ENCODE peak calls at places on chromosome 21, in eight cellular contexts. Z, S, O, L, V, J, B and G are unnamed samples.

GRCh38 chr21:23401278-23401677 is 2206.0 kb downstream of the MRPL39 start:
- DNase-seq in O (peak), J (no peak), L (no peak), B (no peak), Z (no peak), V (no peak), S (no peak), G (no peak)

GRCh38 chr21:36783612-36784383 is 84.9 kb downstream of the SIM2 start:
- DNase-seq in B (no peak), S (no peak), Z (peak), O (no peak), V (peak), L (no peak), J (peak), G (no peak)

GRCh38 chr21:31473685-31474345 is 129.8 kb upstream of the TIAM1 start:
- DNase-seq in S (no peak), V (no peak), B (no peak), L (no peak), Z (no peak), O (no peak), J (no peak), G (no peak)

GRCh38 chr21:35210093-35210492 is 161.0 kb upstream of the RUNX1 start:
- DNase-seq in L (no peak), O (no peak), B (no peak), Z (no peak), S (no peak), V (no peak), J (no peak), G (no peak)

GRCh38 chr21:38504056-38504455 is 5.8 kb upstream of the ERG start:
- DNase-seq in J (no peak), O (no peak), Z (no peak), V (no peak), B (no peak), S (no peak), L (no peak), G (no peak)

GRCh38 chr21:39373634-39374033 is 24.7 kb upstream of the HMGN1 start:
- DNase-seq in O (peak), Z (peak), L (no peak), J (peak), V (no peak), B (no peak), S (no peak), G (no peak)

GRCh38 chr21:38277501-38278111 is 20.8 kb downstream of the KCNJ15 start:
- DNase-seq in J (peak), S (no peak), L (no peak), O (no peak), V (peak), B (no peak), Z (peak), G (no peak)

GRCh38 chr21:43771199-43771675 is 4.9 kb downstream of the CSTB start:
- DNase-seq in B (no peak), L (no peak), J (no peak), S (no peak), Z (no peak), V (no peak), O (no peak), G (no peak)

GRCh38 chr21:33412832-33413519 is 9.8 kb downstream of the IFNGR2 start:
- DNase-seq in B (no peak), S (no peak), J (no peak), Z (no peak), L (peak), O (no peak), V (no peak), G (no peak)

DNA sequence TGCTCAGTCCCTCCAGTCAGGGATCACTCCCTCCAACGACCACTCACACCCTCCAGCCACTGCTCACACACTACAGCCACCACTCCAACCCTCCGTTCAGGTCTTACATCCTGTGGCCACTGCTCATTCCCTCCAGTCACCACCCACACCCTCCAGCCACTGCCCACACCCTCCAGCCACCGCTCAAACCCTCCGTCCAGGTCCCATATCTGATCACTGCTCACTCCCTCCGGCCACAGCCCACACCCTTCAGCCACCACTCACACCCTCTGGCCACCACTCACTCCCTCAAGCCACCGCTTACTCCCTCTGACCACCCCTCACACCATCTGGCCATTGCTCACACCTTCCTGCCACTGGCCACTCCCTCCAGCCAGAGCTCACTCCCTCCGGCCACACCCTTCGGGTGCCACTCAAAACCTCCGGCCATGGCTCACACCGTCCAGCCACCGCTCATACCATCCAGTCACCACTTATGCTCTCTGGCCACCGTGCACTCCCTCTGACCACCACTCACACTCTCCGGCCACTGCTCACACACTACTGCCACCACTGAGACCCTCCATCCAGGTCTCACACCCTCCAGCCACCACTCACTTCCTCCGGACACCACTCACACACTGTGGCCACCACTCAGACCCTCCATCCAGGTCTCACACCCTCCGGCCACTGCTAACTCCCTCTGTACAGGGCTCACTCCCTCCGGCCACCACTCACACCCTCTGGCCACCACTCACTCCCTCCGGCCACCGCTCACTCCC is 4.7 kb upstream of the TFF1 start:
- DNase-seq in L (no peak), O (no peak), V (no peak), J (no peak), S (no peak), B (no peak), Z (no peak), G (no peak)
- TF ChIP-seq CTCF in L (no peak), O (no peak), V (no peak), J (no peak), S (no peak), B (no peak), Z (no peak), G (no peak)

GRCh38 chr21:44999972-45000636 is 60.3 kb downstream of the SLX9 start:
- DNase-seq in S (no peak), B (no peak), V (no peak), O (no peak), J (no peak), Z (no peak), L (no peak), G (no peak)

GRCh38 chr21:44999428-44999971 is 59.7 kb downstream of the SLX9 start:
- DNase-seq in O (no peak), B (no peak), Z (no peak), J (no peak), L (no peak), V (no peak), S (no peak), G (no peak)

GRCh38 chr21:45001134-45002095 is 61.6 kb downstream of the SLX9 start:
- DNase-seq in J (peak), O (no peak), S (no peak), V (peak), L (no peak), Z (peak), B (no peak), G (no peak)

GRCh38 chr21:44998621-44999427 is 59.0 kb downstream of the SLX9 start:
- DNase-seq in J (no peak), V (no peak), O (no peak), L (no peak), B (no peak), S (no peak), Z (no peak), G (no peak)

GRCh38 chr21:45000637-45001133 is 60.9 kb downstream of the SLX9 start:
- DNase-seq in B (no peak), O (no peak), Z (no peak), J (no peak), V (no peak), L (no peak), S (no peak), G (no peak)
- TF ChIP-seq CTCF in B (no peak), O (no peak), Z (no peak), J (no peak), V (no peak), L (no peak), S (no peak), G (no peak)

GRCh38 chr21:45357436-45358260 is 47.3 kb upstream of the COL18A1 start:
- DNase-seq in L (no peak), J (no peak), V (no peak), S (no peak), O (no peak), B (no peak), Z (no peak), G (no peak)
- TF ChIP-seq CTCF in L (no peak), J (no peak), V (peak), S (no peak), O (peak), B (no peak), Z (peak), G (no peak)

DNA sequence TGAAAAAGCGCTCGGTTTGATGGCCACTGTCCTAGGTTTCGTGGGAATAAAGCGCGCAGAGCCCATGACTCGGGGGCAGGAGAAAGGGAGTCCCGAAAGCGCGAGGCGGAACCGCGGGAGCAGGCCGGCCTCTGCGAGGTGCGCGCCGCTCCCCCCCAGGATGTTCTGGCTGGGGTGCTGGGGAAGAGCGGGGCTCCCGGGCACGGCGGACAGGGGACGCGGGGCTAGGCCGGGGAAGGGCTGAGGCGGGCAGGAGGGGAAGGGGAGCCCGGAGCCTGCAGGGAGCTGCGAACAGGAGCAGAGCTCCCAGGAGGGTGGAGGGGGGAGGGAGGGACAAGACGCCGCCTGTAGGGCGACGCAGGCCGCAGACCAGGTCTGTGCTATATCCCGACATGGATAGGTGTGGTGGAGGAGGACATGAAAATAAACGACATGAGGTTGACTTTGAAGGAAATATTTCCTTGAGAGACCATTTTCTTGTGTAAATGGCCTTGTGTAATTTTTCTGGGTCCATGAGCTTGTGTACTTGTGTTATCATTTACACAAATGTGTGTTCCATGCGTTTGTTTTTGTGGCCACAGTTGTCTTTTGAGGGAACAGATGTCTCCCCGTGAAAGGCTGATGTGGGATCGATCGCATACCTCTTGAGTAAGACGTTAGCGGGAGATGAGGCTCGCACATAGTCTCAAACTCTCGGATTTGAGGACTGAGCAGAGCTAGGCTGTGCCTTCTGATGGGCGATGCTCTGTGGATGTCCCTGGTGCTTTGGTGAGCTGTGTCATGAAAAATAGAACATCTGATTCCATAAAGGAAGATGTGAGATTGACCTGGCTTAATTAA is 1.3 kb downstream of the PCNT start:
- DNase-seq in V (no peak), B (peak), S (no peak), J (peak), Z (peak), O (peak), L (peak), G (no peak)
- TF ChIP-seq CTCF in V (peak), B (no peak), S (no peak), J (no peak), Z (peak), O (peak), L (no peak), G (peak)